ENCODE peak calls at places on chromosomes 2 and 18, in four cellular contexts. B is omental fat pad, D is MCF 10A, O is GM23338. J is an unnamed sample.

GRCh38 chr2:218344755-218345417 is 11.8 kb upstream of the CATIP start:
- DNase-seq in B (no peak), O (no peak), D (no peak), J (no peak)

GRCh38 chr2:149739171-149739879 is 151.8 kb upstream of the MMADHC start:
- DNase-seq in O (no peak), D (no peak), B (no peak), J (no peak)

GRCh38 chr2:45675130-45675812 is 23.8 kb downstream of the PRKCE start:
- DNase-seq in O (no peak), D (peak), B (no peak), J (peak)

GRCh38 chr18:43620936-43621335 is 343.6 kb upstream of the SYT4 start:
- DNase-seq in O (peak), B (no peak), D (peak), J (no peak)

GRCh38 chr2:96808176-96808837 is 7.8 kb upstream of the CNNM3 start:
- DNase-seq in D (no peak), O (no peak), B (no peak), J (no peak)

GRCh38 chr18:35267161-35267651 is 22.8 kb downstream of the ZSCAN30 start:
- DNase-seq in D (no peak), B (peak), O (peak), J (peak)

GRCh38 chr2:66888791-66889631 is 454.1 kb downstream of the MEIS1 start:
- DNase-seq in D (peak), O (no peak), B (no peak), J (peak)

GRCh38 chr2:27071990-27072830 is 756 bp upstream of the OST4 start:
- DNase-seq in D (peak), O (peak), B (no peak), J (peak)

GRCh38 chr2:215460682-215461081 is 24.8 kb upstream of the FN1 start:
- DNase-seq in B (no peak), O (no peak), D (peak), J (no peak)

GRCh38 chr18:23585007-23585871 is 1.1 kb downstream of the NPC1 start:
- DNase-seq in D (peak), B (no peak), O (peak), J (peak)

GRCh38 chr2:74261204-74261864 is 62.9 kb downstream of the MTHFD2 start:
- DNase-seq in O (peak), D (peak), B (no peak), J (no peak)

GRCh38 chr2:101844055-101844635 is 146.6 kb downstream of the MAP4K4 start:
- DNase-seq in B (no peak), D (peak), O (no peak), J (no peak)

GRCh38 chr2:237488901-237489860 is 2.1 kb downstream of the MLPH start:
- DNase-seq in B (no peak), O (no peak), D (peak), J (no peak)

GRCh38 chr2:197360744-197361156 is 50.2 kb upstream of the ANKRD44 start:
- DNase-seq in D (no peak), B (no peak), O (no peak), J (no peak)

GRCh38 chr2:174334278-174334715 is 457 bp upstream of the SP9 start:
- DNase-seq in D (no peak), O (peak), B (no peak), J (no peak)

GRCh38 chr2:200494048-200494447 is 15.8 kb downstream of the KCTD18 start:
- DNase-seq in B (no peak), O (no peak), D (no peak), J (no peak)

GRCh38 chr18:60019463-60019840 is 119.7 kb downstream of the PMAIP1 start:
- DNase-seq in D (peak), O (no peak), B (no peak), J (no peak)

GRCh38 chr2:85330839-85331636 is 3.2 kb upstream of the TGOLN2 start:
- DNase-seq in O (no peak), D (no peak), B (no peak), J (no peak)

GRCh38 chr2:45935791-45936622 is 284.5 kb downstream of the PRKCE start:
- DNase-seq in D (peak), O (peak), B (peak), J (peak)

GRCh38 chr2:147331790-147332419 is 512.9 kb upstream of the ACVR2A start:
- DNase-seq in O (peak), D (peak), B (no peak), J (peak)

GRCh38 chr2:118473241-118473640 is 374.2 kb downstream of the EN1 start:
- DNase-seq in B (no peak), O (no peak), D (no peak), J (no peak)

GRCh38 chr2:104502904-104503303 is 351.0 kb upstream of the POU3F3 start:
- DNase-seq in B (no peak), O (no peak), D (no peak), J (no peak)

GRCh38 chr18:80104364-80104779 is 4.7 kb upstream of the ADNP2 start:
- DNase-seq in O (peak), D (no peak), B (no peak), J (no peak)

GRCh38 chr2:134917958-134918517 is 584 bp upstream of the CCNT2 start:
- DNase-seq in D (no peak), O (no peak), B (peak), J (peak)

GRCh38 chr18:58438984-58439311 is 189.9 kb downstream of the ALPK2 start:
- DNase-seq in D (no peak), O (no peak), B (no peak), J (no peak)

GRCh38 chr18:6677086-6677485 is 52.4 kb upstream of the ARHGAP28 start:
- DNase-seq in D (no peak), B (no peak), O (no peak), J (no peak)

GRCh38 chr2:118232391-118233255 is 144.4 kb downstream of the INSIG2 start:
- DNase-seq in O (no peak), D (no peak), B (no peak), J (no peak)

GRCh38 chr2:61770746-61771145 is 83.1 kb downstream of the FAM161A start:
- DNase-seq in D (peak), O (no peak), B (no peak), J (no peak)

DNA sequence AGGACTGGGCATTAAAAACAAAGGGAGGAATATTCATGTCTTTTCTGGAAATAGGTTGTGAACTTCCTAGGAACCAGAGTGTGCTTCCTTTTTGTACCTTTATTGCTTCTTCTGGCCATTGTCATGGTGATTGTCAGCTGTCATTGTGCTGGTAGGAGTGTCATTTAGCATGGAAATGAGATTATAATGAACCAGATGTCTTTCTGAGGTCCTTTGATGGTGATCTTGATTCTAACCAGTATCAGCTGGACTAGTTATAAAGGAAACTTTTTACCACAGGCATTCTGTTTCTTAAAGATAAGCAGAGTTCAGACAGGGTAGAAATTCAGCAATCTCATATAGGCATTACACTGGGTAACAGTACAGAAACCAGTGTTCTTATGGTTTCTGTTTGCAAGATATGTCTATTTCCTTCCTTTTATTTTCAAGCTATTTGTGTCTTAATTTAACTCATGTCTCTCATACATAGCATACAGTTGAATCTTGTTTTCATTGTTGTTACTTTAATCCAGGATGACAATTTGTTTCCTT is 3.9 kb downstream of the REG1B start:
- DNase-seq in B (no peak), D (no peak), O (no peak), J (no peak)
- TF ChIP-seq CTCF in B (no peak), D (no peak), O (no peak), J (no peak)

GRCh38 chr2:235005603-235006259 is 53.9 kb downstream of the SH3BP4 start:
- DNase-seq in O (peak), B (no peak), D (no peak), J (no peak)
- TF ChIP-seq CTCF in O (peak), B (no peak), D (no peak), J (no peak)

GRCh38 chr18:70074091-70074490 is 126.4 kb upstream of the CD226 start:
- DNase-seq in D (no peak), B (no peak), O (no peak), J (no peak)

GRCh38 chr18:70073442-70073841 is 125.8 kb upstream of the CD226 start:
- DNase-seq in B (no peak), O (no peak), D (no peak), J (no peak)

GRCh38 chr18:70075906-70076305 is 128.2 kb upstream of the CD226 start:
- DNase-seq in B (no peak), O (no peak), D (no peak), J (no peak)

GRCh38 chr18:70069965-70070364 is 122.3 kb upstream of the CD226 start:
- DNase-seq in O (no peak), D (no peak), B (no peak), J (no peak)

GRCh38 chr18:70072678-70073077 is 125.0 kb upstream of the CD226 start:
- DNase-seq in D (peak), O (no peak), B (no peak), J (no peak)
- TF ChIP-seq CTCF in D (peak), O (peak), B (no peak), J (peak)

DNA sequence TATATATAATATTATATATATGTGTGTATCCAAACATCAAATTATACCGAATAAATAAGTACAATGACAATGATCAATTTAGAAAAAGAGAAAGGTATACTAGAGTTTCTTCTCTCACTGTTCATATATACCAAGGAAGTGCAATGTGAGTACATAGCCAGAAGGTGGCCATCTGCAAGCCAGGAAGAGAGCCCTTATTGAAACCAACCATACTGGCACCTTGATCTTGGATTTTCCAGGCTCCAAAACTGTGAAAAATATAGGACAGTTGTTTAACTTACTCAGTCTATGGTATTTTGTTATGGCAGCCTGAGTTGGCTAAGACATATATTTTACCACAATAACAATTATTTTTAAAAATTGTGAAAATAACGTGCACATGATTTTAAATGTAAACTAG is 1490.2 kb upstream of the SLC39A10 start:
- DNase-seq in D (peak), B (no peak), O (peak), J (peak)
- TF ChIP-seq CTCF in D (peak), B (no peak), O (peak), J (peak)

DNA sequence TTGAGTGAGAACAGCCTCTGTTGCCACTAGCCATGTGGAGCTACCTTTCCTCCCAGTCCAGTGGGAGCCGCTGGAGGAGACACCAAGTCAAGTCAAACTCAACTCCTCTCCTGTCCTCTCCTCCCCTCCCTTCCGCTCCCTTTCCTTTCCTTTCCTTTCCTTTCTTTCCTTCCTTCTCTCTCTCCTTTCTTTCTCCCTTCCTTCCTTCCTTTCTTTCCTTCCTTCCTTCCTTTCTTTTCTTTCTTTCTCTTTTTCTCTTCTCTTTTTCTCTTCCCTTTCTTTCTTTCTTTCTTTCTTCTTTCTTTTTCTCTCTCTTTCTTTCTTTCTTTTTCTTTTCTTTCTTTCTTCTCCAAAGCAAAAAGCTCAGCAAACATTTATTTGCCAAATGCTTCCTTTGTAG is 44.5 kb downstream of the THNSL2 start:
- DNase-seq in O (no peak), D (no peak), B (no peak), J (no peak)
- TF ChIP-seq CTCF in O (no peak), D (no peak), B (no peak), J (no peak)

GRCh38 chr2:71073475-71073874 is 5.0 kb downstream of the NAGK start:
- DNase-seq in B (no peak), D (no peak), O (no peak), J (no peak)

GRCh38 chr2:71069376-71069775 is 928 bp downstream of the NAGK start:
- DNase-seq in B (no peak), D (no peak), O (no peak), J (no peak)

GRCh38 chr2:71072492-71072891 is 4.0 kb downstream of the NAGK start:
- DNase-seq in D (no peak), B (no peak), O (no peak), J (no peak)

GRCh38 chr2:71070294-71071025 is 2.0 kb downstream of the NAGK start:
- DNase-seq in O (peak), B (no peak), D (peak), J (no peak)

GRCh38 chr2:71071681-71072398 is 3.4 kb downstream of the NAGK start:
- DNase-seq in O (peak), D (no peak), B (no peak), J (no peak)
- TF ChIP-seq CTCF in O (peak), D (no peak), B (no peak), J (no peak)

J was measured in adrenal gland.